ENCODE peak calls at places on chromosomes 6 and 20, in four cellular contexts. One of them, this sample, is unnamed.
A peak's percentile ranks its signal among the peaks of the same experiment; 100 is the strongest.

GRCh38 chr6:166902211-166902755 is 54.1 kb downstream of the RNASET2 start:
- DNase-seq in WTC11: no peak
- DNase-seq in A549: no peak
- DNase-seq in HepG2: no peak
- DNase-seq in this sample: no peak

GRCh38 chr6:16400248-16400760 is 161.9 kb downstream of the GMPR start:
- DNase-seq in WTC11: no peak
- DNase-seq in A549: no peak
- DNase-seq in HepG2: no peak
- DNase-seq in this sample: no peak

GRCh38 chr20:32973077-32973717 is 31.0 kb downstream of the SUN5 start:
- DNase-seq in WTC11: no peak
- DNase-seq in A549: no peak
- DNase-seq in HepG2: no peak
- DNase-seq in this sample: no peak

GRCh38 chr6:33390173-33390572 is 1.4 kb upstream of the KIFC1 start:
- DNase-seq in WTC11: no peak
- DNase-seq in A549: no peak
- DNase-seq in HepG2: no peak
- DNase-seq in this sample: no peak

GRCh38 chr6:168939771-168940170 is 313.9 kb downstream of the THBS2 start:
- DNase-seq in WTC11: no peak
- DNase-seq in A549: no peak
- DNase-seq in HepG2: no peak
- DNase-seq in this sample: no peak

GRCh38 chr6:48511382-48511781 is 400.4 kb upstream of the PTCHD4 start:
- DNase-seq in WTC11: no peak
- DNase-seq in A549: no peak
- DNase-seq in HepG2: no peak
- DNase-seq in this sample: no peak

GRCh38 chr20:4613718-4614620 is 107.7 kb upstream of the PRND start:
- DNase-seq in WTC11: peak; percentile 67
- DNase-seq in A549: peak; percentile 60
- DNase-seq in HepG2: peak; percentile 66
- DNase-seq in this sample: peak; percentile 25

GRCh38 chr6:163356324-163356723 is 58.2 kb upstream of the QKI start:
- DNase-seq in WTC11: peak; percentile 34
- DNase-seq in A549: no peak
- DNase-seq in HepG2: no peak
- DNase-seq in this sample: no peak

GRCh38 chr6:139931746-139932145 is 557.3 kb upstream of the CITED2 start:
- DNase-seq in WTC11: no peak
- DNase-seq in A549: no peak
- DNase-seq in HepG2: no peak
- DNase-seq in this sample: no peak

GRCh38 chr6:87421576-87421975 is 13.8 kb downstream of the CFAP206 start:
- DNase-seq in WTC11: no peak
- DNase-seq in A549: no peak
- DNase-seq in HepG2: no peak
- DNase-seq in this sample: no peak

GRCh38 chr20:43446361-43446879 is 11.3 kb upstream of the SRSF6 start:
- DNase-seq in WTC11: no peak
- DNase-seq in A549: no peak
- DNase-seq in HepG2: no peak
- DNase-seq in this sample: no peak

GRCh38 chr6:130694617-130695016 is 132.6 kb upstream of the SMLR1 start:
- DNase-seq in WTC11: no peak
- DNase-seq in A549: no peak
- DNase-seq in HepG2: no peak
- DNase-seq in this sample: no peak

GRCh38 chr6:64238071-64238470 is 602.5 kb downstream of the PHF3 start:
- DNase-seq in WTC11: no peak
- DNase-seq in A549: no peak
- DNase-seq in HepG2: no peak
- DNase-seq in this sample: no peak

GRCh38 chr6:15674690-15675386 is 12.0 kb upstream of the DTNBP1 start:
- DNase-seq in WTC11: peak; percentile 25
- DNase-seq in A549: no peak
- DNase-seq in HepG2: no peak
- DNase-seq in this sample: no peak

GRCh38 chr20:15155848-15156401 is 818.5 kb upstream of the FLRT3 start:
- DNase-seq in WTC11: no peak
- DNase-seq in A549: no peak
- DNase-seq in HepG2: no peak
- DNase-seq in this sample: no peak

GRCh38 chr6:135534773-135535380 is 37.3 kb upstream of the AHI1 start:
- DNase-seq in WTC11: no peak
- DNase-seq in A549: no peak
- DNase-seq in HepG2: no peak
- DNase-seq in this sample: no peak

GRCh38 chr6:19713411-19713810 is 123.8 kb upstream of the ID4 start:
- DNase-seq in WTC11: no peak
- DNase-seq in A549: no peak
- DNase-seq in HepG2: no peak
- DNase-seq in this sample: no peak
- TF ChIP-seq NR3C1 in WTC11: no peak
- TF ChIP-seq NR3C1 in A549: no peak
- TF ChIP-seq NR3C1 in HepG2: no peak
- TF ChIP-seq NR3C1 in this sample: no peak

GRCh38 chr20:57592263-57593092 is 27.7 kb downstream of the ZBP1 start:
- DNase-seq in WTC11: no peak
- DNase-seq in A549: no peak
- DNase-seq in HepG2: no peak
- DNase-seq in this sample: no peak
- TF ChIP-seq NR3C1 in WTC11: no peak
- TF ChIP-seq NR3C1 in A549: no peak
- TF ChIP-seq NR3C1 in HepG2: no peak
- TF ChIP-seq NR3C1 in this sample: no peak

DNA sequence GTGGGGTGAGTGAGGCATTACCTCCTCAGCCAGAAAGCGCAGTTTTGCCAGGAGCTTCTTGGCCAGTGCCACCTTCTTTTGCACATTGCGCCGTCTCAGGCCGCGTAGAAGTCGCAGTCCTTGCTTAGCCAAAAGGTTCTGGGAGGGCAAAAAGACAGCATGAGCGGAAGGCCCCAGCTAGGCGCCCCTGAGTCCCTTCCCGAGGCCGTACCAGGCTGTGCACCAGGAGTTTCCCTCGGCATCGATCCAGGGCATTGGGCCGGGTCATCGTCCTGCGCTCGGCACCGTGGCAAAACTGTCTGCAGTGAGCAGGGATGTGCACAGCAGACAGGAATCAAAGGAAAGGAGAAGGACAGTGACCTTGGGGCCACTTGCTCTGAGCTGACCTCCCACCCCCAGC is 20.2 kb upstream of the SPAG4 start:
- DNase-seq in WTC11: no peak
- DNase-seq in A549: no peak
- DNase-seq in HepG2: no peak
- DNase-seq in this sample: no peak
- TF ChIP-seq NR3C1 in WTC11: no peak
- TF ChIP-seq NR3C1 in A549: no peak
- TF ChIP-seq NR3C1 in HepG2: no peak
- TF ChIP-seq NR3C1 in this sample: no peak

GRCh38 chr20:17281478-17281877 is 54.6 kb downstream of the PCSK2 start:
- DNase-seq in WTC11: peak; percentile 82
- DNase-seq in A549: no peak
- DNase-seq in HepG2: peak; percentile 64
- DNase-seq in this sample: peak; percentile 10
- TF ChIP-seq NR3C1 in WTC11: no peak
- TF ChIP-seq NR3C1 in A549: no peak
- TF ChIP-seq NR3C1 in HepG2: no peak
- TF ChIP-seq NR3C1 in this sample: no peak

This sample was measured in K562.